ENCODE peak calls at places on chromosome 1, in seven cellular contexts. One of them, this sample, is unnamed.

GRCh38 chr1:220067246-220068204 is 21.2 kb upstream of the EPRS1 start:
- DNase-seq in astrocyte of the spinal cord: no peak
- DNase-seq in suprapubic skin: no peak
- DNase-seq in HEK293T: no peak
- DNase-seq in fibroblast of mammary gland: peak; percentile 49
- DNase-seq in fibroblast of lung: peak; percentile 11
- DNase-seq in myocyte: no peak
- DNase-seq in this sample: no peak

GRCh38 chr1:78045850-78046778 is at the start of gene GIPC2:
- DNase-seq in astrocyte of the spinal cord: peak; percentile 35
- DNase-seq in suprapubic skin: no peak
- DNase-seq in HEK293T: no peak
- DNase-seq in fibroblast of mammary gland: peak; percentile 56
- DNase-seq in fibroblast of lung: peak; percentile 43
- DNase-seq in myocyte: no peak
- DNase-seq in this sample: peak; percentile 23

GRCh38 chr1:184636156-184636448 is 118.6 kb downstream of the EDEM3 start:
- DNase-seq in astrocyte of the spinal cord: no peak
- DNase-seq in suprapubic skin: no peak
- DNase-seq in HEK293T: no peak
- DNase-seq in fibroblast of mammary gland: no peak
- DNase-seq in fibroblast of lung: no peak
- DNase-seq in myocyte: no peak
- DNase-seq in this sample: no peak

GRCh38 chr1:32761253-32761877 is 55.8 kb downstream of the YARS1 start:
- DNase-seq in astrocyte of the spinal cord: peak; percentile 57
- DNase-seq in suprapubic skin: no peak
- DNase-seq in HEK293T: no peak
- DNase-seq in fibroblast of mammary gland: peak; percentile 73
- DNase-seq in fibroblast of lung: peak; percentile 89
- DNase-seq in myocyte: peak; percentile 58
- DNase-seq in this sample: peak; percentile 59

GRCh38 chr1:61352845-61353435 is 270.6 kb downstream of the NFIA start:
- DNase-seq in astrocyte of the spinal cord: no peak
- DNase-seq in suprapubic skin: no peak
- DNase-seq in HEK293T: no peak
- DNase-seq in fibroblast of mammary gland: no peak
- DNase-seq in fibroblast of lung: no peak
- DNase-seq in myocyte: no peak
- DNase-seq in this sample: no peak

GRCh38 chr1:180854456-180854855 is 58.2 kb upstream of the KIAA1614 start:
- DNase-seq in astrocyte of the spinal cord: no peak
- DNase-seq in suprapubic skin: no peak
- DNase-seq in HEK293T: no peak
- DNase-seq in fibroblast of mammary gland: no peak
- DNase-seq in fibroblast of lung: peak; percentile 77
- DNase-seq in myocyte: no peak
- DNase-seq in this sample: no peak

GRCh38 chr1:39544327-39544726 is 32.3 kb downstream of the PABPC4 start:
- DNase-seq in astrocyte of the spinal cord: no peak
- DNase-seq in suprapubic skin: no peak
- DNase-seq in HEK293T: no peak
- DNase-seq in fibroblast of mammary gland: no peak
- DNase-seq in fibroblast of lung: no peak
- DNase-seq in myocyte: no peak
- DNase-seq in this sample: no peak

GRCh38 chr1:8602471-8603219 is 214.8 kb downstream of the RERE start:
- DNase-seq in astrocyte of the spinal cord: no peak
- DNase-seq in suprapubic skin: no peak
- DNase-seq in HEK293T: no peak
- DNase-seq in fibroblast of mammary gland: no peak
- DNase-seq in fibroblast of lung: no peak
- DNase-seq in myocyte: no peak
- DNase-seq in this sample: no peak

GRCh38 chr1:195591917-195592672 is 1016.1 kb downstream of the KCNT2 start:
- DNase-seq in astrocyte of the spinal cord: peak; percentile 75
- DNase-seq in suprapubic skin: no peak
- DNase-seq in HEK293T: no peak
- DNase-seq in fibroblast of mammary gland: peak; percentile 91
- DNase-seq in fibroblast of lung: peak; percentile 80
- DNase-seq in myocyte: peak; percentile 21
- DNase-seq in this sample: no peak

GRCh38 chr1:103144681-103145080 is 36.4 kb upstream of the COL11A1 start:
- DNase-seq in astrocyte of the spinal cord: peak; percentile 4
- DNase-seq in suprapubic skin: no peak
- DNase-seq in HEK293T: no peak
- DNase-seq in fibroblast of mammary gland: no peak
- DNase-seq in fibroblast of lung: peak; percentile 6
- DNase-seq in myocyte: peak; percentile 54
- DNase-seq in this sample: no peak

GRCh38 chr1:113978863-113979702 is at the start of gene OLFML3:
- DNase-seq in astrocyte of the spinal cord: peak; percentile 95
- DNase-seq in suprapubic skin: peak; percentile 91
- DNase-seq in HEK293T: peak; percentile 74
- DNase-seq in fibroblast of mammary gland: peak; percentile 98
- DNase-seq in fibroblast of lung: peak; percentile 93
- DNase-seq in myocyte: peak; percentile 96
- DNase-seq in this sample: peak; percentile 91

GRCh38 chr1:108816049-108816882 is 40.6 kb downstream of the AKNAD1 start:
- DNase-seq in astrocyte of the spinal cord: peak; percentile 97
- DNase-seq in suprapubic skin: peak; percentile 87
- DNase-seq in HEK293T: peak; percentile 60
- DNase-seq in fibroblast of mammary gland: peak; percentile 94
- DNase-seq in fibroblast of lung: peak; percentile 93
- DNase-seq in myocyte: peak; percentile 97
- DNase-seq in this sample: peak; percentile 74

This sample was measured in hepatic stellate cell.